ENCODE peak calls at places on chromosomes 12 and 14, in six cellular contexts. One of them, this sample, is unnamed.

GRCh38 chr14:36508418-36509051 is 11.5 kb downstream of the NKX2-1 start:
- DNase-seq in HuH-7: no peak
- DNase-seq in stimulated activated CD8-positive, alpha-beta memory T cell treated with anti-CD3 and anti-CD28 coated beads, Interleukin-4, amount 100 ng/mL, for 1 hour: no peak
- DNase-seq in EH: no peak
- DNase-seq in GM23248: no peak
- DNase-seq in GM19239: no peak
- DNase-seq in this sample: no peak

GRCh38 chr12:60399064-60399463 is 803.2 kb downstream of the SLC16A7 start:
- DNase-seq in GM19239: no peak
- DNase-seq in EH: no peak
- DNase-seq in HuH-7: no peak
- DNase-seq in GM23248: no peak
- DNase-seq in stimulated activated CD8-positive, alpha-beta memory T cell treated with anti-CD3 and anti-CD28 coated beads, Interleukin-4, amount 100 ng/mL, for 1 hour: no peak
- DNase-seq in this sample: no peak

GRCh38 chr14:93974299-93974698 is 2.1 kb downstream of the ASB2 start:
- DNase-seq in GM23248: no peak
- DNase-seq in HuH-7: no peak
- DNase-seq in EH: no peak
- DNase-seq in stimulated activated CD8-positive, alpha-beta memory T cell treated with anti-CD3 and anti-CD28 coated beads, Interleukin-4, amount 100 ng/mL, for 1 hour: no peak
- DNase-seq in GM19239: no peak
- DNase-seq in this sample: no peak

GRCh38 chr12:56234746-56235436 is 5.0 kb downstream of the SLC39A5 start:
- DNase-seq in GM19239: no peak
- DNase-seq in EH: no peak
- DNase-seq in HuH-7: no peak
- DNase-seq in stimulated activated CD8-positive, alpha-beta memory T cell treated with anti-CD3 and anti-CD28 coated beads, Interleukin-4, amount 100 ng/mL, for 1 hour: no peak
- DNase-seq in GM23248: no peak
- DNase-seq in this sample: no peak

GRCh38 chr12:124725612-124726237 is 137.9 kb downstream of the SCARB1 start:
- DNase-seq in stimulated activated CD8-positive, alpha-beta memory T cell treated with anti-CD3 and anti-CD28 coated beads, Interleukin-4, amount 100 ng/mL, for 1 hour: no peak
- DNase-seq in GM19239: no peak
- DNase-seq in EH: no peak
- DNase-seq in GM23248: no peak
- DNase-seq in HuH-7: no peak
- DNase-seq in this sample: no peak

GRCh38 chr12:105986779-105987686 is 151.7 kb downstream of the NUAK1 start:
- DNase-seq in HuH-7: no peak
- DNase-seq in EH: peak
- DNase-seq in GM19239: no peak
- DNase-seq in GM23248: peak
- DNase-seq in stimulated activated CD8-positive, alpha-beta memory T cell treated with anti-CD3 and anti-CD28 coated beads, Interleukin-4, amount 100 ng/mL, for 1 hour: no peak
- DNase-seq in this sample: peak

GRCh38 chr12:65895031-65895430 is 70.7 kb downstream of the HMGA2 start:
- DNase-seq in stimulated activated CD8-positive, alpha-beta memory T cell treated with anti-CD3 and anti-CD28 coated beads, Interleukin-4, amount 100 ng/mL, for 1 hour: no peak
- DNase-seq in HuH-7: no peak
- DNase-seq in GM23248: no peak
- DNase-seq in EH: no peak
- DNase-seq in GM19239: no peak
- DNase-seq in this sample: no peak

GRCh38 chr12:132437252-132438138 is 52.5 kb upstream of the FBRSL1 start:
- DNase-seq in GM23248: no peak
- DNase-seq in GM19239: no peak
- DNase-seq in HuH-7: no peak
- DNase-seq in stimulated activated CD8-positive, alpha-beta memory T cell treated with anti-CD3 and anti-CD28 coated beads, Interleukin-4, amount 100 ng/mL, for 1 hour: no peak
- DNase-seq in EH: no peak
- DNase-seq in this sample: no peak

GRCh38 chr14:35287481-35288013 is 4.6 kb upstream of the PSMA6 start:
- DNase-seq in stimulated activated CD8-positive, alpha-beta memory T cell treated with anti-CD3 and anti-CD28 coated beads, Interleukin-4, amount 100 ng/mL, for 1 hour: no peak
- DNase-seq in GM23248: no peak
- DNase-seq in HuH-7: no peak
- DNase-seq in EH: no peak
- DNase-seq in GM19239: no peak
- DNase-seq in this sample: peak

GRCh38 chr14:61663312-61663974 is 31.9 kb upstream of the HIF1A start:
- DNase-seq in GM23248: no peak
- DNase-seq in HuH-7: no peak
- DNase-seq in stimulated activated CD8-positive, alpha-beta memory T cell treated with anti-CD3 and anti-CD28 coated beads, Interleukin-4, amount 100 ng/mL, for 1 hour: no peak
- DNase-seq in GM19239: peak
- DNase-seq in EH: no peak
- DNase-seq in this sample: no peak

GRCh38 chr12:119589087-119589486 is 4.5 kb upstream of the TMEM233 start:
- DNase-seq in HuH-7: no peak
- DNase-seq in EH: no peak
- DNase-seq in GM23248: no peak
- DNase-seq in GM19239: no peak
- DNase-seq in stimulated activated CD8-positive, alpha-beta memory T cell treated with anti-CD3 and anti-CD28 coated beads, Interleukin-4, amount 100 ng/mL, for 1 hour: no peak
- DNase-seq in this sample: no peak

GRCh38 chr14:100348779-100349708 is 25.9 kb downstream of the SLC25A47 start:
- DNase-seq in stimulated activated CD8-positive, alpha-beta memory T cell treated with anti-CD3 and anti-CD28 coated beads, Interleukin-4, amount 100 ng/mL, for 1 hour: no peak
- DNase-seq in HuH-7: no peak
- DNase-seq in GM23248: no peak
- DNase-seq in EH: no peak
- DNase-seq in GM19239: no peak
- DNase-seq in this sample: no peak

GRCh38 chr14:72559669-72560068 is 334.2 kb downstream of the DPF3 start:
- DNase-seq in GM23248: no peak
- DNase-seq in stimulated activated CD8-positive, alpha-beta memory T cell treated with anti-CD3 and anti-CD28 coated beads, Interleukin-4, amount 100 ng/mL, for 1 hour: no peak
- DNase-seq in HuH-7: no peak
- DNase-seq in EH: no peak
- DNase-seq in GM19239: no peak
- DNase-seq in this sample: peak

GRCh38 chr14:99540196-99541032 is 59.2 kb downstream of the CCNK start:
- DNase-seq in HuH-7: no peak
- DNase-seq in GM19239: no peak
- DNase-seq in stimulated activated CD8-positive, alpha-beta memory T cell treated with anti-CD3 and anti-CD28 coated beads, Interleukin-4, amount 100 ng/mL, for 1 hour: no peak
- DNase-seq in GM23248: no peak
- DNase-seq in EH: no peak
- DNase-seq in this sample: no peak

GRCh38 chr12:46494424-46494823 is 121.9 kb upstream of the SLC38A2 start:
- DNase-seq in stimulated activated CD8-positive, alpha-beta memory T cell treated with anti-CD3 and anti-CD28 coated beads, Interleukin-4, amount 100 ng/mL, for 1 hour: no peak
- DNase-seq in HuH-7: no peak
- DNase-seq in GM23248: peak
- DNase-seq in EH: peak
- DNase-seq in GM19239: no peak
- DNase-seq in this sample: peak

GRCh38 chr14:57863471-57863870 is 2.4 kb downstream of the SLC35F4 start:
- DNase-seq in GM23248: no peak
- DNase-seq in EH: no peak
- DNase-seq in GM19239: no peak
- DNase-seq in stimulated activated CD8-positive, alpha-beta memory T cell treated with anti-CD3 and anti-CD28 coated beads, Interleukin-4, amount 100 ng/mL, for 1 hour: no peak
- DNase-seq in HuH-7: no peak
- DNase-seq in this sample: no peak

GRCh38 chr12:53770281-53770680 is 18.5 kb upstream of the CISTR start:
- DNase-seq in stimulated activated CD8-positive, alpha-beta memory T cell treated with anti-CD3 and anti-CD28 coated beads, Interleukin-4, amount 100 ng/mL, for 1 hour: no peak
- DNase-seq in HuH-7: no peak
- DNase-seq in GM19239: no peak
- DNase-seq in GM23248: peak
- DNase-seq in EH: peak
- DNase-seq in this sample: peak

GRCh38 chr12:130555628-130556485 is 160.2 kb downstream of the RIMBP2 start:
- DNase-seq in stimulated activated CD8-positive, alpha-beta memory T cell treated with anti-CD3 and anti-CD28 coated beads, Interleukin-4, amount 100 ng/mL, for 1 hour: no peak
- DNase-seq in GM23248: no peak
- DNase-seq in HuH-7: no peak
- DNase-seq in EH: no peak
- DNase-seq in GM19239: no peak
- DNase-seq in this sample: no peak

GRCh38 chr12:56161677-56162351 is 3.7 kb downstream of the MYL6 start:
- DNase-seq in GM23248: peak
- DNase-seq in stimulated activated CD8-positive, alpha-beta memory T cell treated with anti-CD3 and anti-CD28 coated beads, Interleukin-4, amount 100 ng/mL, for 1 hour: no peak
- DNase-seq in HuH-7: no peak
- DNase-seq in EH: peak
- DNase-seq in GM19239: no peak
- DNase-seq in this sample: no peak

GRCh38 chr14:47262801-47263200 is 412.6 kb downstream of the MDGA2 start:
- DNase-seq in GM23248: no peak
- DNase-seq in GM19239: no peak
- DNase-seq in EH: no peak
- DNase-seq in stimulated activated CD8-positive, alpha-beta memory T cell treated with anti-CD3 and anti-CD28 coated beads, Interleukin-4, amount 100 ng/mL, for 1 hour: no peak
- DNase-seq in HuH-7: no peak
- DNase-seq in this sample: peak

GRCh38 chr12:80033457-80033856 is 65.9 kb upstream of the OTOGL start:
- DNase-seq in HuH-7: no peak
- DNase-seq in EH: peak
- DNase-seq in stimulated activated CD8-positive, alpha-beta memory T cell treated with anti-CD3 and anti-CD28 coated beads, Interleukin-4, amount 100 ng/mL, for 1 hour: no peak
- DNase-seq in GM23248: peak
- DNase-seq in GM19239: no peak
- DNase-seq in this sample: peak

GRCh38 chr12:127515941-127516340 is 751.0 kb upstream of the TMEM132C start:
- DNase-seq in HuH-7: no peak
- DNase-seq in GM23248: peak
- DNase-seq in GM19239: no peak
- DNase-seq in stimulated activated CD8-positive, alpha-beta memory T cell treated with anti-CD3 and anti-CD28 coated beads, Interleukin-4, amount 100 ng/mL, for 1 hour: no peak
- DNase-seq in EH: peak
- DNase-seq in this sample: peak

GRCh38 chr14:92453691-92454090 is 59.9 kb upstream of the RIN3 start:
- DNase-seq in GM19239: no peak
- DNase-seq in GM23248: no peak
- DNase-seq in EH: no peak
- DNase-seq in stimulated activated CD8-positive, alpha-beta memory T cell treated with anti-CD3 and anti-CD28 coated beads, Interleukin-4, amount 100 ng/mL, for 1 hour: no peak
- DNase-seq in HuH-7: no peak
- DNase-seq in this sample: no peak

GRCh38 chr14:20680843-20681347 is 3.5 kb upstream of the RNASE4 start:
- DNase-seq in GM23248: no peak
- DNase-seq in HuH-7: no peak
- DNase-seq in GM19239: peak
- DNase-seq in stimulated activated CD8-positive, alpha-beta memory T cell treated with anti-CD3 and anti-CD28 coated beads, Interleukin-4, amount 100 ng/mL, for 1 hour: no peak
- DNase-seq in EH: no peak
- DNase-seq in this sample: no peak

GRCh38 chr12:49810159-49810459 is 18.1 kb downstream of the NCKAP5L start:
- DNase-seq in HuH-7: no peak
- DNase-seq in stimulated activated CD8-positive, alpha-beta memory T cell treated with anti-CD3 and anti-CD28 coated beads, Interleukin-4, amount 100 ng/mL, for 1 hour: no peak
- DNase-seq in GM23248: no peak
- DNase-seq in GM19239: no peak
- DNase-seq in EH: no peak
- DNase-seq in this sample: no peak

GRCh38 chr12:123389560-123390351 is 5.8 kb downstream of the KMT5A start:
- DNase-seq in GM23248: peak
- DNase-seq in GM19239: no peak
- DNase-seq in HuH-7: no peak
- DNase-seq in stimulated activated CD8-positive, alpha-beta memory T cell treated with anti-CD3 and anti-CD28 coated beads, Interleukin-4, amount 100 ng/mL, for 1 hour: no peak
- DNase-seq in EH: peak
- DNase-seq in this sample: no peak

This sample was measured in M059J.